ENCODE peak calls at places on chromosomes 6 and 20, in ten cellular contexts. Q is esophagus muscularis mucosa, S is thoracic aorta, X is heart left ventricle, T is MM.1S, H is stomach, K is adrenal gland, F is ovary, A is IMR-90, D is colonic mucosa. P is an unnamed sample.

GRCh38 chr6:43276180-43277082 is 21.6 kb upstream of the SLC22A7 start:
- DNase-seq in Q (no peak), A (no peak), T (no peak), D (peak; percentile 86), X (no peak), F (no peak), K (no peak), H (no peak), S (no peak), P (no peak)

GRCh38 chr6:33507261-33507660 is 52.9 kb downstream of the ZBTB9 start:
- DNase-seq in K (no peak), T (no peak), Q (no peak), X (no peak), A (no peak), D (no peak), S (no peak), F (no peak), H (no peak), P (no peak)

GRCh38 chr6:154805288-154805911 is 72.2 kb downstream of the SCAF8 start:
- DNase-seq in D (no peak), T (peak; percentile 35), H (no peak), X (no peak), A (peak; percentile 70), F (no peak), Q (no peak), S (no peak), K (no peak), P (no peak)

GRCh38 chr6:52514514-52514913 is 62.3 kb downstream of the TRAM2 start:
- DNase-seq in X (no peak), A (peak; percentile 81), T (no peak), D (peak; percentile 33), Q (no peak), S (no peak), K (no peak), H (no peak), F (peak; percentile 63), P (peak; percentile 67)

GRCh38 chr6:159821111-159821510 is 21.0 kb downstream of the PNLDC1 start:
- DNase-seq in F (no peak), T (no peak), X (no peak), Q (no peak), A (no peak), H (no peak), S (no peak), K (no peak), D (no peak), P (no peak)

GRCh38 chr6:11276911-11277274 is 44.4 kb upstream of the NEDD9 start:
- DNase-seq in Q (no peak), F (no peak), X (no peak), D (no peak), A (no peak), H (no peak), S (no peak), T (no peak), K (no peak), P (no peak)

GRCh38 chr6:162706236-162706635 is 21.3 kb downstream of the PRKN start:
- DNase-seq in X (peak; percentile 82), S (no peak), K (peak; percentile 68), Q (no peak), D (peak; percentile 30), A (no peak), H (peak; percentile 61), T (no peak), F (peak; percentile 81), P (peak; percentile 44)

GRCh38 chr20:45343445-45343866 is 4.8 kb downstream of the SDC4 start:
- DNase-seq in K (no peak), X (no peak), S (no peak), T (no peak), Q (no peak), A (no peak), F (no peak), H (peak; percentile 78), D (peak; percentile 78), P (no peak)

GRCh38 chr6:14736231-14736953 is 509.5 kb upstream of the JARID2 start:
- DNase-seq in S (no peak), D (no peak), Q (no peak), A (no peak), K (no peak), F (no peak), T (no peak), X (no peak), H (no peak), P (no peak)

GRCh38 chr6:34924831-34925613 is 36.0 kb downstream of the ANKS1A start:
- DNase-seq in H (no peak), X (no peak), A (no peak), Q (no peak), D (no peak), K (no peak), T (no peak), F (no peak), S (no peak), P (no peak)

GRCh38 chr6:119608994-119609393 is 259.4 kb upstream of the MAN1A1 start:
- DNase-seq in Q (no peak), K (no peak), D (no peak), H (no peak), X (no peak), F (no peak), A (no peak), S (no peak), T (no peak), P (no peak)

GRCh38 chr6:3310710-3311109 is 52.0 kb downstream of the PSMG4 start:
- DNase-seq in H (no peak), D (no peak), T (no peak), A (no peak), S (no peak), K (no peak), F (no peak), Q (no peak), X (no peak), P (no peak)

GRCh38 chr6:53794073-53794719 is 609 bp upstream of the LRRC1 start:
- DNase-seq in D (peak; percentile 77), S (no peak), Q (no peak), H (peak; percentile 74), K (peak; percentile 67), X (peak; percentile 52), T (peak; percentile 90), A (peak; percentile 87), F (peak; percentile 79), P (peak; percentile 54)

DNA sequence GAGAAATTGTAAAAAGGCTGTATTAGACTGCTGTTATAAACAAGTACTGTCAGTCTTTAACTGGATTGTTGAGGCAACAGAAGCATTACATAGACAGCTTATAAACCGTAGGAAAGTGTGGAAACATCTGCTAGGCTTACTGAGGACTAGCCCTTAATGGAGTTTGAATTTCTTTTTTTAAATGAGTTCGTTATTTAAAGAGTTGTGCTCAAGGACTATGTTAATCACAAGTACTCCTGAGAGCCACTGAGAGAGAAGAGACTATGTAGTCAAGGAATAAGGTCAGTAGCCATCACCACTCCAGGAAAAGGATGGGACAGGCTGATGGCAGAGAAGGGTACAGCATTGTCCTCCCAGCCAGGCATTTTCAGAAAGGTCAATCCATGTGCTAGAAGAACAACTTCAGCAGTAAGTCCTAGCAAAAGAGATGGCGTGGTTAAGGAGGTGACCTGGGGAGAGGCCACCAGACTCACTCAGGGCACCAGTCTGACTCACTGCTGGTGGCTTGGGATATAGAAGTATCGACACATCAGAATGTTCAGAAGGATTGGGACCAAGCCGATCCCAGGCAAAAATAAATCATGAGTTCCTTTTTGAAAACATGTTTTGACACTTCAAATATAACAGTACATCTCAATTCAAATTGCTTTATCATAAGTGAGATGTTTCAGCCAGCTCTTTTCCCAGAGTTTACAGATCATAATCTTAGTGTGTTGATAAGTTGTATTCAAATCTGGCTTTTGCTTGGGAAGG is 6.4 kb downstream of the RPS12 start:
- DNase-seq in K (no peak), H (no peak), Q (no peak), D (no peak), S (no peak), X (no peak), A (peak; percentile 52), T (no peak), F (no peak), P (no peak)
- H3K27ac ChIP-seq in K (no peak overlapping the region), H (no peak overlapping the region), Q (peak overlapping the region; percentile 62), D (no peak overlapping the region), S (no peak overlapping the region), X (no peak overlapping the region), A (peak overlapping the region; percentile 42), T (no peak overlapping the region), F (no peak overlapping the region), P (peak overlapping the region; percentile 13)

GRCh38 chr6:77017537-77017936 is 445.8 kb downstream of the HTR1B start:
- DNase-seq in F (no peak), T (no peak), A (no peak), S (no peak), Q (no peak), X (no peak), K (no peak), D (no peak), H (no peak), P (no peak)
- TF ChIP-seq CTCF in F (no peak), T (no peak), A (no peak), S (no peak), Q (no peak), X (no peak), K (no peak), D (no peak), H (no peak), P (no peak)

GRCh38 chr6:89539779-89540178 is 98.8 kb downstream of the LYRM2 start:
- DNase-seq in K (no peak), T (no peak), A (no peak), D (no peak), H (no peak), X (no peak), S (no peak), Q (no peak), F (no peak), P (no peak)

GRCh38 chr6:89530982-89531381 is 98.0 kb downstream of the ANKRD6 start:
- DNase-seq in Q (no peak), S (no peak), T (no peak), F (no peak), D (no peak), X (peak; percentile 57), A (no peak), K (no peak), H (no peak), P (no peak)

GRCh38 chr6:89536230-89536629 is 102.3 kb downstream of the LYRM2 start:
- DNase-seq in D (no peak), Q (no peak), K (no peak), F (no peak), X (no peak), A (no peak), S (no peak), H (no peak), T (no peak), P (no peak)
- H3K4me3 ChIP-seq in D (no peak overlapping the region), Q (no peak overlapping the region), K (no peak overlapping the region), F (no peak overlapping the region), X (no peak overlapping the region), A (no peak overlapping the region), S (no peak overlapping the region), H (no peak overlapping the region), T (no peak overlapping the region), P (no peak overlapping the region)

GRCh38 chr6:100673641-100674040 is 207.5 kb downstream of the ASCC3 start:
- DNase-seq in Q (no peak), T (no peak), D (no peak), X (no peak), A (no peak), F (no peak), H (no peak), K (no peak), S (no peak), P (no peak)

GRCh38 chr6:100664274-100665040 is 199.7 kb upstream of the SIM1 start:
- DNase-seq in A (peak; percentile 57), K (no peak), H (no peak), S (no peak), D (no peak), T (peak; percentile 36), X (no peak), F (no peak), Q (no peak), P (no peak)

GRCh38 chr6:100665041-100665380 is 200.3 kb upstream of the SIM1 start:
- DNase-seq in K (no peak), T (peak; percentile 87), Q (no peak), H (no peak), D (no peak), S (no peak), X (no peak), A (no peak), F (no peak), P (no peak)

GRCh38 chr6:100670056-100670455 is 205.3 kb upstream of the SIM1 start:
- DNase-seq in A (no peak), Q (no peak), F (no peak), K (no peak), D (no peak), X (no peak), S (no peak), H (no peak), T (no peak), P (no peak)
- H3K27ac ChIP-seq in A (no peak overlapping the region), Q (no peak overlapping the region), F (no peak overlapping the region), K (no peak overlapping the region), D (no peak overlapping the region), X (no peak overlapping the region), S (no peak overlapping the region), H (no peak overlapping the region), T (no peak overlapping the region), P (no peak overlapping the region)

P was measured in psoas muscle.